ENCODE peak calls at places on chromosome 6, in eight cellular contexts. One of them, this sample, is unnamed.

GRCh38 chr6:2582268-2582667 is 168.5 kb downstream of the MYLK4 start:
- DNase-seq in neural progenitor cell: no peak
- DNase-seq in H1: no peak
- DNase-seq in GM23248: no peak
- DNase-seq in GM12878: no peak
- DNase-seq in K562: no peak
- DNase-seq in fibroblast of lung: no peak
- DNase-seq in astrocyte: no peak
- DNase-seq in this sample: no peak

GRCh38 chr6:13709698-13710551 is 1.7 kb downstream of the RANBP9 start:
- DNase-seq in neural progenitor cell: peak; percentile 40
- DNase-seq in H1: no peak
- DNase-seq in GM23248: peak; percentile 59
- DNase-seq in GM12878: no peak
- DNase-seq in K562: peak; percentile 82
- DNase-seq in fibroblast of lung: peak; percentile 61
- DNase-seq in astrocyte: peak; percentile 47
- DNase-seq in this sample: peak; percentile 52

GRCh38 chr6:11732036-11732545 is 46.5 kb downstream of the ADTRP start:
- DNase-seq in neural progenitor cell: no peak
- DNase-seq in H1: no peak
- DNase-seq in GM23248: peak; percentile 98
- DNase-seq in GM12878: peak; percentile 99
- DNase-seq in K562: no peak
- DNase-seq in fibroblast of lung: no peak
- DNase-seq in astrocyte: no peak
- DNase-seq in this sample: no peak

GRCh38 chr6:12973302-12973865 is 256.8 kb downstream of the PHACTR1 start:
- DNase-seq in neural progenitor cell: no peak
- DNase-seq in H1: no peak
- DNase-seq in GM23248: no peak
- DNase-seq in GM12878: no peak
- DNase-seq in K562: no peak
- DNase-seq in fibroblast of lung: no peak
- DNase-seq in astrocyte: no peak
- DNase-seq in this sample: no peak

GRCh38 chr6:125904871-125905270 is 51.7 kb upstream of the HINT3 start:
- DNase-seq in neural progenitor cell: no peak
- DNase-seq in H1: no peak
- DNase-seq in GM23248: peak; percentile 88
- DNase-seq in GM12878: peak; percentile 50
- DNase-seq in K562: no peak
- DNase-seq in fibroblast of lung: peak; percentile 94
- DNase-seq in astrocyte: peak; percentile 92
- DNase-seq in this sample: no peak

GRCh38 chr6:123022980-123023379 is 26.9 kb downstream of the CLVS2 start:
- DNase-seq in neural progenitor cell: peak; percentile 57
- DNase-seq in H1: no peak
- DNase-seq in GM23248: no peak
- DNase-seq in GM12878: no peak
- DNase-seq in K562: no peak
- DNase-seq in fibroblast of lung: no peak
- DNase-seq in astrocyte: no peak
- DNase-seq in this sample: peak; percentile 18

GRCh38 chr6:141866731-141867502 is 265.8 kb upstream of the GJE1 start:
- DNase-seq in neural progenitor cell: no peak
- DNase-seq in H1: no peak
- DNase-seq in GM23248: no peak
- DNase-seq in GM12878: no peak
- DNase-seq in K562: no peak
- DNase-seq in fibroblast of lung: no peak
- DNase-seq in astrocyte: no peak
- DNase-seq in this sample: no peak

GRCh38 chr6:47235964-47236760 is 73.5 kb downstream of the TNFRSF21 start:
- DNase-seq in neural progenitor cell: no peak
- DNase-seq in H1: no peak
- DNase-seq in GM23248: no peak
- DNase-seq in GM12878: no peak
- DNase-seq in K562: peak; percentile 20
- DNase-seq in fibroblast of lung: no peak
- DNase-seq in astrocyte: no peak
- DNase-seq in this sample: no peak

GRCh38 chr6:7165002-7165735 is 57.4 kb downstream of the RREB1 start:
- DNase-seq in neural progenitor cell: no peak
- DNase-seq in H1: no peak
- DNase-seq in GM23248: no peak
- DNase-seq in GM12878: no peak
- DNase-seq in K562: peak; percentile 92
- DNase-seq in fibroblast of lung: peak; percentile 65
- DNase-seq in astrocyte: peak; percentile 57
- DNase-seq in this sample: no peak

GRCh38 chr6:56241106-56241812 is 6.1 kb downstream of the COL21A1 start:
- DNase-seq in neural progenitor cell: no peak
- DNase-seq in H1: no peak
- DNase-seq in GM23248: no peak
- DNase-seq in GM12878: no peak
- DNase-seq in K562: no peak
- DNase-seq in fibroblast of lung: no peak
- DNase-seq in astrocyte: no peak
- DNase-seq in this sample: no peak

GRCh38 chr6:133187657-133188453 is 53.3 kb upstream of the EYA4 start:
- DNase-seq in neural progenitor cell: no peak
- DNase-seq in H1: no peak
- DNase-seq in GM23248: no peak
- DNase-seq in GM12878: no peak
- DNase-seq in K562: no peak
- DNase-seq in fibroblast of lung: peak; percentile 80
- DNase-seq in astrocyte: peak; percentile 76
- DNase-seq in this sample: no peak

GRCh38 chr6:169970306-169970988 is 219.0 kb downstream of the ERMARD start:
- DNase-seq in neural progenitor cell: no peak
- DNase-seq in H1: no peak
- DNase-seq in GM23248: no peak
- DNase-seq in GM12878: no peak
- DNase-seq in K562: no peak
- DNase-seq in fibroblast of lung: no peak
- DNase-seq in astrocyte: no peak
- DNase-seq in this sample: no peak

GRCh38 chr6:38508894-38509293 is 130.8 kb downstream of the BTBD9 start:
- DNase-seq in neural progenitor cell: no peak
- DNase-seq in H1: no peak
- DNase-seq in GM23248: peak; percentile 26
- DNase-seq in GM12878: no peak
- DNase-seq in K562: no peak
- DNase-seq in fibroblast of lung: peak; percentile 54
- DNase-seq in astrocyte: peak; percentile 38
- DNase-seq in this sample: no peak

DNA sequence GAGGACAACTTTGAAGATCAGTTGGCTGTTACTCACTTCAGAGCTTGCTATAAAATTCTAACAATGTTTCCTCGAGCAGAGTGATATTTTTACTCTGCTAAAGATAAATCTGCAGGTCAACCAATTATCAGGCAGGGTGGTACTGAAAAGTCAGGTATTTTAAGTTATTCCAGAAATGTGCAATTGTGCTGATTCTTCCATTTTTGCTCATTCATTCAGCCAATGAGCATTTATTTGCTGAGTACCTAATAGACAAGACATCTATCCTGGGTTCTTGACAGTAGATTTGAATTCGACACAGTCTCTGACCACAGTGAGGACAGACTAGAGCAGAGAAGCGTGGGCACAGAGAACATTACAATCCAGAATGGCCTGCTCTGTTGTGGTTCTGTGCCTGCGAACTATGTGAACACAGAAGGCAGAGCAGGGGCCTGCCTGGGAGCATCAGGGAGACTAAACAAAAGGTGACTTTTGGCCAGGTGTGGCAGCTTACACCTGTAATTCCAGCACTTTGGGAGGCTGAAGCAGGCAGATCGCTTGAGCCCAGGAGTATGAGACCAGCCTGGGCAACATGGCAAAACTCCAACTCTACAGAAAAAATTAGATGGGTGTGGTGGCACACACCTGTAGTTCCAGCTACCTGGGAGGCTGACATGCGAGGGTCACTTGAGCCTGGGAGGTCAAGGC is 14.8 kb downstream of the TPMT start:
- DNase-seq in neural progenitor cell: no peak
- DNase-seq in H1: no peak
- DNase-seq in GM23248: no peak
- DNase-seq in GM12878: no peak
- DNase-seq in K562: no peak
- DNase-seq in fibroblast of lung: no peak
- DNase-seq in astrocyte: no peak
- DNase-seq in this sample: no peak
- H3K36me3 ChIP-seq in neural progenitor cell: no peaks in the 10 kb centered on the region
- H3K36me3 ChIP-seq in H1: peaks cover 15% of the 10 kb centered on the region
- H3K36me3 ChIP-seq in GM23248: peaks cover 16% of the 10 kb centered on the region
- H3K36me3 ChIP-seq in GM12878: peaks cover 5% of the 10 kb centered on the region
- H3K36me3 ChIP-seq in K562: peaks cover 74% of the 10 kb centered on the region
- H3K36me3 ChIP-seq in fibroblast of lung: no peaks in the 10 kb centered on the region
- H3K36me3 ChIP-seq in astrocyte: peaks cover 3% of the 10 kb centered on the region
- H3K36me3 ChIP-seq in this sample: no peaks in the 10 kb centered on the region

GRCh38 chr6:99614430-99615161 is 8.0 kb downstream of the PRDM13 start:
- DNase-seq in neural progenitor cell: peak; percentile 76
- DNase-seq in H1: no peak
- DNase-seq in GM23248: peak; percentile 38
- DNase-seq in GM12878: no peak
- DNase-seq in K562: no peak
- DNase-seq in fibroblast of lung: no peak
- DNase-seq in astrocyte: no peak
- DNase-seq in this sample: no peak
- TF ChIP-seq EZH2 in neural progenitor cell: peak; percentile 98
- TF ChIP-seq EZH2 in H1: peak; percentile 96
- TF ChIP-seq EZH2 in GM23248: peak; percentile 19
- TF ChIP-seq EZH2 in GM12878: no peak
- TF ChIP-seq EZH2 in K562: no peak
- TF ChIP-seq EZH2 in fibroblast of lung: peak; percentile 17
- TF ChIP-seq EZH2 in astrocyte: peak; percentile 85
- TF ChIP-seq EZH2 in this sample: no peak

GRCh38 chr6:168103036-168103830 is 24.2 kb upstream of the FRMD1 start:
- DNase-seq in neural progenitor cell: no peak
- DNase-seq in H1: no peak
- DNase-seq in GM23248: no peak
- DNase-seq in GM12878: no peak
- DNase-seq in K562: no peak
- DNase-seq in fibroblast of lung: no peak
- DNase-seq in astrocyte: no peak
- DNase-seq in this sample: no peak

GRCh38 chr6:168100803-168101095 is 21.7 kb upstream of the FRMD1 start:
- DNase-seq in neural progenitor cell: no peak
- DNase-seq in H1: no peak
- DNase-seq in GM23248: no peak
- DNase-seq in GM12878: no peak
- DNase-seq in K562: no peak
- DNase-seq in fibroblast of lung: no peak
- DNase-seq in astrocyte: no peak
- DNase-seq in this sample: no peak

GRCh38 chr6:168102093-168102985 is 23.3 kb upstream of the FRMD1 start:
- DNase-seq in neural progenitor cell: no peak
- DNase-seq in H1: no peak
- DNase-seq in GM23248: no peak
- DNase-seq in GM12878: no peak
- DNase-seq in K562: no peak
- DNase-seq in fibroblast of lung: no peak
- DNase-seq in astrocyte: no peak
- DNase-seq in this sample: no peak

GRCh38 chr6:168100011-168100802 is 21.2 kb upstream of the FRMD1 start:
- DNase-seq in neural progenitor cell: no peak
- DNase-seq in H1: no peak
- DNase-seq in GM23248: no peak
- DNase-seq in GM12878: no peak
- DNase-seq in K562: no peak
- DNase-seq in fibroblast of lung: no peak
- DNase-seq in astrocyte: no peak
- DNase-seq in this sample: no peak

GRCh38 chr6:168101201-168102092 is 22.4 kb upstream of the FRMD1 start:
- DNase-seq in neural progenitor cell: no peak
- DNase-seq in H1: no peak
- DNase-seq in GM23248: no peak
- DNase-seq in GM12878: no peak
- DNase-seq in K562: no peak
- DNase-seq in fibroblast of lung: no peak
- DNase-seq in astrocyte: no peak
- DNase-seq in this sample: no peak
- H3K9ac ChIP-seq in neural progenitor cell: no peak overlapping the region
- H3K9ac ChIP-seq in H1: no peak overlapping the region
- H3K9ac ChIP-seq in GM23248: no peak overlapping the region
- H3K9ac ChIP-seq in GM12878: no peak overlapping the region
- H3K9ac ChIP-seq in K562: no peak overlapping the region
- H3K9ac ChIP-seq in fibroblast of lung: no peak overlapping the region
- H3K9ac ChIP-seq in astrocyte: no peak overlapping the region
- H3K9ac ChIP-seq in this sample: no peak overlapping the region

DNA sequence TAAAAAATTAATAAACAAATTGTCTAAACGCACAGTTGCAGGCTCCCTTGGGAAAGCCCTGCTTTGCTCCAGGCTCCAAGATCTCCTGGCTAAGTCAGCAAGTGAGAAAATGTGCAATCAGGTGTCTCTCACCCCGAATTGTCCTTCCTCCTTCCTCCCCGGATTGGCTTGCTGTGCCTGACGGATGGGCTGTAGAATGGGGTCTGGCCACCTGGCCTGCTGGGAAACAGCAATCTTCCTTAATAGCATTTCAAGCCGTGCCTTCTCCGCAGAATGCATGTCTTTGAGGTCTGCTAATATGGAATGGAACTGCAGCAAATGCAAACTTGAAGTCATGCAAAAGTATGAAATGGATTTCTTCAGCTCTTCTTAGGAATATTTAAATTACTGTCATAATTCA is 43.7 kb upstream of the CDKAL1 start:
- DNase-seq in neural progenitor cell: no peak
- DNase-seq in H1: no peak
- DNase-seq in GM23248: no peak
- DNase-seq in GM12878: no peak
- DNase-seq in K562: no peak
- DNase-seq in fibroblast of lung: no peak
- DNase-seq in astrocyte: no peak
- DNase-seq in this sample: no peak
- H3K36me3 ChIP-seq in neural progenitor cell: peaks cover 45% of the 10 kb centered on the region
- H3K36me3 ChIP-seq in H1: peaks cover 39% of the 10 kb centered on the region
- H3K36me3 ChIP-seq in GM23248: peaks cover 48% of the 10 kb centered on the region
- H3K36me3 ChIP-seq in GM12878: peaks cover 19% of the 10 kb centered on the region
- H3K36me3 ChIP-seq in K562: peaks cover 73% of the 10 kb centered on the region
- H3K36me3 ChIP-seq in fibroblast of lung: peaks cover 4% of the 10 kb centered on the region
- H3K36me3 ChIP-seq in astrocyte: peaks cover 44% of the 10 kb centered on the region
- H3K36me3 ChIP-seq in this sample: peaks cover 67% of the 10 kb centered on the region

GRCh38 chr6:44001318-44001868 is 125.9 kb downstream of the MRPL14 start:
- DNase-seq in neural progenitor cell: peak; percentile 76
- DNase-seq in H1: peak; percentile 39
- DNase-seq in GM23248: peak; percentile 49
- DNase-seq in GM12878: peak; percentile 72
- DNase-seq in K562: peak; percentile 79
- DNase-seq in fibroblast of lung: no peak
- DNase-seq in astrocyte: no peak
- DNase-seq in this sample: no peak
- TF ChIP-seq EZH2 in neural progenitor cell: no peak
- TF ChIP-seq EZH2 in H1: no peak
- TF ChIP-seq EZH2 in GM23248: no peak
- TF ChIP-seq EZH2 in GM12878: no peak
- TF ChIP-seq EZH2 in K562: no peak
- TF ChIP-seq EZH2 in fibroblast of lung: no peak
- TF ChIP-seq EZH2 in astrocyte: no peak
- TF ChIP-seq EZH2 in this sample: no peak

GRCh38 chr6:168967556-168967955 is 286.1 kb downstream of the THBS2 start:
- DNase-seq in neural progenitor cell: no peak
- DNase-seq in H1: no peak
- DNase-seq in GM23248: no peak
- DNase-seq in GM12878: no peak
- DNase-seq in K562: no peak
- DNase-seq in fibroblast of lung: peak; percentile 16
- DNase-seq in astrocyte: no peak
- DNase-seq in this sample: no peak
- H3K9ac ChIP-seq in neural progenitor cell: no peak overlapping the region
- H3K9ac ChIP-seq in H1: no peak overlapping the region
- H3K9ac ChIP-seq in GM23248: peak overlapping the region; percentile 40
- H3K9ac ChIP-seq in GM12878: no peak overlapping the region
- H3K9ac ChIP-seq in K562: no peak overlapping the region
- H3K9ac ChIP-seq in fibroblast of lung: no peak overlapping the region
- H3K9ac ChIP-seq in astrocyte: no peak overlapping the region
- H3K9ac ChIP-seq in this sample: no peak overlapping the region